ENCODE peak calls at places on chromosome 2, in eight cellular contexts. V is spleen, J is H1, R is GM12878, K is endothelial cell of umbilical vein, G is HCT116, W is suprapubic skin, I is K562. S is an unnamed sample.

GRCh38 chr2:47388888-47389287 is 14.1 kb upstream of the MSH2 start:
- DNase-seq in V (no peak), J (no peak), R (no peak), K (no peak), G (no peak), W (no peak), I (no peak), S (no peak)

GRCh38 chr2:128489580-128490273 is 171.1 kb upstream of the HS6ST1 start:
- DNase-seq in V (no peak), J (peak), R (no peak), K (no peak), G (no peak), W (peak), I (no peak), S (no peak)

GRCh38 chr2:149125031-149125725 is 86.7 kb downstream of the LYPD6B start:
- DNase-seq in V (no peak), J (no peak), R (no peak), K (no peak), G (no peak), W (no peak), I (no peak), S (no peak)

GRCh38 chr2:85649201-85650190 is 18.5 kb downstream of the SFTPB start:
- DNase-seq in V (no peak), J (no peak), R (no peak), K (peak), G (no peak), W (no peak), I (no peak), S (no peak)

GRCh38 chr2:86453838-86454237 is 12.7 kb downstream of the KDM3A start:
- DNase-seq in V (no peak), J (no peak), R (no peak), K (peak), G (no peak), W (no peak), I (no peak), S (no peak)

GRCh38 chr2:162025121-162025911 is 48.7 kb downstream of the DPP4 start:
- DNase-seq in V (no peak), J (no peak), R (no peak), K (no peak), G (no peak), W (no peak), I (no peak), S (no peak)

GRCh38 chr2:141386168-141386567 is 744.6 kb downstream of the LRP1B start:
- DNase-seq in V (no peak), J (no peak), R (no peak), K (no peak), G (no peak), W (no peak), I (no peak), S (no peak)

GRCh38 chr2:47272031-47272864 is 117.1 kb upstream of the STPG4 start:
- DNase-seq in V (peak), J (peak), R (no peak), K (peak), G (peak), W (peak), I (peak), S (peak)

GRCh38 chr2:100067796-100068195 is 74.6 kb downstream of the AFF3 start:
- DNase-seq in V (peak), J (no peak), R (no peak), K (no peak), G (no peak), W (no peak), I (no peak), S (no peak)

GRCh38 chr2:238441262-238442114 is 14.8 kb downstream of the ASB1 start:
- DNase-seq in V (no peak), J (no peak), R (no peak), K (peak), G (no peak), W (no peak), I (no peak), S (no peak)

GRCh38 chr2:187936228-187936627 is 355.4 kb upstream of the GULP1 start:
- DNase-seq in V (no peak), J (no peak), R (no peak), K (no peak), G (no peak), W (no peak), I (no peak), S (no peak)

GRCh38 chr2:134917219-134917957 is 1.2 kb upstream of the CCNT2 start:
- DNase-seq in V (peak), J (no peak), R (no peak), K (no peak), G (no peak), W (no peak), I (peak), S (no peak)

GRCh38 chr2:213004197-213004821 is 147.1 kb downstream of the IKZF2 start:
- DNase-seq in V (no peak), J (no peak), R (no peak), K (no peak), G (no peak), W (no peak), I (no peak), S (no peak)

GRCh38 chr2:238593236-238593635 is 166.5 kb downstream of the ASB1 start:
- DNase-seq in V (no peak), J (no peak), R (no peak), K (no peak), G (no peak), W (no peak), I (no peak), S (no peak)

GRCh38 chr2:124283090-124283489 is 258.0 kb downstream of the CNTNAP5 start:
- DNase-seq in V (no peak), J (no peak), R (no peak), K (no peak), G (no peak), W (no peak), I (no peak), S (no peak)

GRCh38 chr2:230666885-230667712 is 45.5 kb upstream of the CAB39 start:
- DNase-seq in V (no peak), J (no peak), R (no peak), K (no peak), G (no peak), W (no peak), I (peak), S (no peak)

GRCh38 chr2:74584088-74584645 is 29.6 kb downstream of the DOK1 start:
- DNase-seq in V (no peak), J (no peak), R (peak), K (no peak), G (no peak), W (no peak), I (peak), S (no peak)

GRCh38 chr2:19073522-19073921 is 284.9 kb downstream of the OSR1 start:
- DNase-seq in V (no peak), J (peak), R (no peak), K (no peak), G (peak), W (no peak), I (no peak), S (no peak)

GRCh38 chr2:40668435-40668834 is 216.5 kb upstream of the SLC8A1 start:
- DNase-seq in V (no peak), J (no peak), R (no peak), K (no peak), G (no peak), W (no peak), I (no peak), S (no peak)

GRCh38 chr2:47629501-47630460 is 153.2 kb upstream of the MSH6 start:
- DNase-seq in V (no peak), J (no peak), R (no peak), K (no peak), G (no peak), W (no peak), I (no peak), S (no peak)

GRCh38 chr2:3522851-3523481 is 3.6 kb upstream of the ADI1 start:
- DNase-seq in V (no peak), J (no peak), R (no peak), K (peak), G (no peak), W (peak), I (peak), S (no peak)

GRCh38 chr2:239131521-239131920 is 269.3 kb downstream of the HDAC4 start:
- DNase-seq in V (no peak), J (no peak), R (no peak), K (no peak), G (no peak), W (no peak), I (no peak), S (no peak)

GRCh38 chr2:69202323-69202722 is 184.7 kb downstream of the GFPT1 start:
- DNase-seq in V (no peak), J (no peak), R (no peak), K (no peak), G (no peak), W (no peak), I (no peak), S (no peak)

GRCh38 chr2:218369374-218369773 is 12.7 kb upstream of the SLC11A1 start:
- DNase-seq in V (no peak), J (no peak), R (no peak), K (no peak), G (no peak), W (no peak), I (no peak), S (no peak)

GRCh38 chr2:218371987-218372358 is 10.1 kb upstream of the SLC11A1 start:
- DNase-seq in V (peak), J (no peak), R (no peak), K (no peak), G (no peak), W (no peak), I (no peak), S (no peak)

GRCh38 chr2:218368621-218369153 is 12.0 kb downstream of the CATIP start:
- DNase-seq in V (peak), J (peak), R (no peak), K (no peak), G (no peak), W (no peak), I (peak), S (no peak)

GRCh38 chr2:218368150-218368528 is 11.5 kb downstream of the CATIP start:
- DNase-seq in V (peak), J (no peak), R (no peak), K (no peak), G (no peak), W (no peak), I (no peak), S (no peak)

DNA sequence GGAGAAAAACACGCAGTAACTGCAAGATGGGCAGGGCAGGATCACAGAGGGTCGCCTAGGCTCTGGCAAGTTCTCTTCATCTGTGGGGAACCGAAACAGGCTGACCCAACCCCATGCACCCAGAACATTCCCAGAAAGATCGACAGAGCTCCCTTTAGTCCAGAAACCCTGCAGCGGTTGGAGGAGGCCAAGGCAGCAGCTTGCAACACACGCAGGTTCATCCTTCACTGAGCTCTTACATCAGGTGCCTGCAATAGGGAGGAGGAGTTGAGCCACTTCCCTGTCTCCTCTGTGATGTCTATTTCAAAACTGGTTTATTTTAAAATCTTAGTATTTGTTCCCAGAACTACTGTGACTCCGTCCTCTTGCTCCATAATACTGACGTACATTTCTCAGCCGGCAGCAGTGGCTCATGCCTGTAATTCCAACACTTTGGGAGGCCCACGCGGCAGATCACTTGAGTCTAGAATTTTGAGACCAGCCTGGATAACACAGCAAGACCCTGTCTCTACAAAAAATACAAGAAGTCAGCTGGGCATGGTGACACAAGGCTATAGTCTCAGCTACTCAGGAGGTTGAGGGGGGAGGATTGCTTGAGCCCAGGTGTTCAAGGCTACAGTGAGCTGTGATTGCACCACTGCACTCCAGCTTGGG is 11.5 kb upstream of the SLC11A1 start:
- DNase-seq in V (peak), J (no peak), R (no peak), K (no peak), G (no peak), W (no peak), I (no peak), S (no peak)
- TF ChIP-seq POLR2A in V (peak), J (no peak), R (no peak), K (no peak), G (no peak), W (no peak), I (no peak), S (no peak)

GRCh38 chr2:5290911-5291546 is 401.2 kb upstream of the SOX11 start:
- DNase-seq in V (no peak), J (no peak), R (no peak), K (no peak), G (no peak), W (no peak), I (no peak), S (no peak)
- TF ChIP-seq POLR2AphosphoS5 in V (no peak), J (no peak), R (no peak), K (no peak), G (no peak), W (no peak), I (no peak), S (no peak)

GRCh38 chr2:159615187-159615935 is 987 bp downstream of the BAZ2B start:
- DNase-seq in V (peak), J (peak), R (peak), K (peak), G (peak), W (peak), I (peak), S (peak)

GRCh38 chr2:159614534-159615186 is 1.7 kb downstream of the BAZ2B start:
- DNase-seq in V (no peak), J (no peak), R (no peak), K (no peak), G (peak), W (no peak), I (no peak), S (no peak)

GRCh38 chr2:159615936-159616733 is at the start of gene BAZ2B:
- DNase-seq in V (no peak), J (no peak), R (no peak), K (peak), G (peak), W (peak), I (peak), S (no peak)

GRCh38 chr2:159617080-159617479 is 732 bp upstream of the BAZ2B start:
- DNase-seq in V (no peak), J (no peak), R (no peak), K (peak), G (no peak), W (no peak), I (no peak), S (no peak)

GRCh38 chr2:159617651-159618050 is 1.3 kb upstream of the BAZ2B start:
- DNase-seq in V (no peak), J (no peak), R (no peak), K (peak), G (no peak), W (no peak), I (peak), S (no peak)
- H3K4me3 ChIP-seq in V (no peak), J (peak), R (no peak), K (no peak), G (no peak), W (no peak), I (no peak), S (no peak)

GRCh38 chr2:237057893-237058300 is 27.8 kb upstream of the COPS8 start:
- DNase-seq in V (no peak), J (no peak), R (peak), K (no peak), G (no peak), W (no peak), I (no peak), S (no peak)
- TF ChIP-seq POLR2A in V (no peak), J (no peak), R (peak), K (no peak), G (no peak), W (no peak), I (no peak), S (no peak)

GRCh38 chr2:189641047-189641446 is 20.2 kb upstream of the ASNSD1 start:
- DNase-seq in V (no peak), J (no peak), R (no peak), K (peak), G (no peak), W (no peak), I (no peak), S (no peak)
- TF ChIP-seq POLR2AphosphoS5 in V (no peak), J (no peak), R (no peak), K (no peak), G (no peak), W (no peak), I (no peak), S (no peak)

DNA sequence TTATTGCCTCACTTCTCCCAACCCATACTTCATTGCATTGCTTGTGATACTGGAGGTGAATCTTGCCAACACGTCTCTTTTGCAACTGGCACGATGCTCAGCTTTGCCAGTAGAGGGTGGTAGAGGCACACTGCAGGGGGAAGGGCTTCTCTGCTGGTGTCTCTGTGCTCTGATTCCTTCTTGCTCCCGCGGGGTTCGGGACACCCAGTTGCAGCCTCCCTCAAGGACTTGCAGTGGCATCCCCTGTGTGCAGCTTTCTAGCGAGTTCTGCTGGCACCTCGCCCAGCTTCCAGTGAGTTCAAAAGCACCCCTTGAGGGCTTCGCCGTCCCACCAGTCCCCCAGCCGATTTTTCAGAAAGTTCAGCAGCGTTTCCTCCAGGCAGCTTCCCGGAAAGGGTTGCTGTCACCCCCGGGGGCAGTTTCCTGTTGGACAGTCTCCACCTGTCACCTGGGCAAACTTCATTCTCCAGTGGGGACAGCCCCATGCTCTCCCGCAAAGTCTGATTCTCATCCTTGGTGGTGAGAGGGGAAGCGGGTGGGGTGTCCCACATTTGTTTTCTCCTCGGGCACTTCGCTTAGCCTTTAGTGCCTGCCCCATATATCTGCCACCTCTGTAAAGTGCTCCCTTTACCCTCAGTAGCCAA is 35.4 kb upstream of the EN1 start:
- DNase-seq in V (peak), J (peak), R (no peak), K (peak), G (peak), W (no peak), I (peak), S (peak)
- H3K4me3 ChIP-seq in V (peak), J (no peak), R (no peak), K (no peak), G (peak), W (peak), I (no peak), S (peak)

GRCh38 chr2:127384529-127384928 is 3.2 kb downstream of the MAP3K2 start:
- DNase-seq in V (no peak), J (no peak), R (no peak), K (no peak), G (no peak), W (no peak), I (no peak), S (no peak)

GRCh38 chr2:127388423-127389164 is 819 bp upstream of the MAP3K2 start:
- DNase-seq in V (no peak), J (no peak), R (no peak), K (no peak), G (no peak), W (no peak), I (peak), S (no peak)

GRCh38 chr2:127386246-127386645 is 1.5 kb downstream of the MAP3K2 start:
- DNase-seq in V (no peak), J (no peak), R (no peak), K (no peak), G (no peak), W (no peak), I (no peak), S (no peak)

GRCh38 chr2:127387655-127388422 is at the start of gene MAP3K2:
- DNase-seq in V (peak), J (peak), R (peak), K (peak), G (peak), W (peak), I (peak), S (peak)

GRCh38 chr2:127386764-127387654 is 766 bp downstream of the MAP3K2 start:
- DNase-seq in V (peak), J (peak), R (no peak), K (peak), G (peak), W (peak), I (peak), S (peak)
- TF ChIP-seq POLR2A in V (no peak), J (no peak), R (no peak), K (no peak), G (no peak), W (no peak), I (no peak), S (no peak)

DNA sequence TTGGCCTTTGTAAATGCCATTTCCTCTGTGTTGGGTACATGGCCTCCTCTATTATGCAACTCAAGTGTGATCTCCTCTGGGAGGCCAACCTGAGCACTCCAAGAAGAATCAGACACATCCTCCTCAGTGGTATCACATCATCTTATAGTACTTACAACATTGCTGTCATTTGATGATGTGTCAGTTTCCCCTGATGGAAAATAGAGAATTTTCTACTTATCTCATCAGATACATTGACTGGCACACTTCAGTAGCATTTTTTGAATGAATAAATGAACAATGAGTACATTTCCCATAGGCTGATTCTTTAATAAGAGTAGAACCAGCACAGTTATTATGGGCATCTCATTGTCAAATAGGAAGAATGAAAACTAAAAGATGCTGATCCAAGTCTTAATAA is 86.6 kb upstream of the NXPH2 start:
- DNase-seq in V (no peak), J (no peak), R (no peak), K (no peak), G (no peak), W (no peak), I (no peak), S (no peak)
- TF ChIP-seq POLR2AphosphoS5 in V (no peak), J (no peak), R (no peak), K (no peak), G (no peak), W (no peak), I (no peak), S (no peak)

DNA sequence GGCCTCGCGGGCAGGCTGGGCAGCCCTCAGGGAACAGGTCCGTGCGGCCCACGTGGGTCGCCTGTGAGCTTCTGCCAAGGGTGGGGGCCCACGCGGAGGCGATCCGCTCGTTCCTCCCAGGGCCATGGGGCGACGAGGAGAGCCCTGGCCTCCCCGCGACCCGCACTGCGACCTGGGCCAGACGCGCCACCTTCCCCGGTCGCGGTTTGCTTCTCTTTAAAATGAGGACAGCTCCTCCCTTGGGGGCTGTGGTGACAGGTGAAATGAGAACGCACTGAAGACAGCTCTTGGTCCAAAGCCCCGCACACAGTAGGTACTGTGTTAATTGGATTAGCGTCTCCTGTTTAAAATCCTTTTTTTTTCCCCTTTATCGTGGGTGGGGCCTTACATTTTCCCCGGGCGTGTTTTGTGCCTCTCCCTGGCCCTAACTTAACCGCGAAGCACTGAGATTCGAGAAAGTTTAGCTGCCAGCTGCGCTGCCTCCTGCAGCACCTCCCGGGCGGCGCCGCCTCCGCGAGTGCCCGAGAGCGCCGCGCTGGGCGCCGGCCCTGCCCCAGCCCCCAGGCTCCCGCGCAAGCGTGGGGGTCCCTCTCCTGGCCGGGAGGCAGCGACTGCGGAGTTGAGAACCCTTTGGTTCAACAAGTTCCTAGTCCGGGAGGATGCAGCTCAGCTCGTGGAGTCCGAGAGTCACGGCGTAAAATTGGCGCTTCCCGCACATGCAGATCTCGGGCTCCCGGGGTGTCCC is 1.1 kb downstream of the HPCAL1 start:
- DNase-seq in V (peak), J (peak), R (no peak), K (peak), G (no peak), W (no peak), I (peak), S (no peak)
- H3K4me3 ChIP-seq in V (peak), J (peak), R (peak), K (peak), G (peak), W (peak), I (peak), S (peak)

S was measured in breast epithelium.